ENCODE peak calls at places on chromosomes 11 and 22, in six cellular contexts. C is osteocyte; Z is head of caudate nucleus; M is glutamatergic neuron; H is stimulated activated CD4-positive, alpha-beta T cell treated with anti-CD3 and anti-CD28 coated beads, TNF-alpha, amount 100 ng/mL, for 4 hours; V is hippocampal formation. K is an unnamed sample.

GRCh38 chr11:97883086-97883485 is 1137.7 kb upstream of the CNTN5 start:
- DNase-seq in C (no peak), Z (no peak), M (no peak), H (no peak), V (no peak), K (no peak)

GRCh38 chr11:86511086-86511551 is 136.4 kb downstream of the CCDC81 start:
- DNase-seq in C (no peak), Z (no peak), M (no peak), H (no peak), V (no peak), K (no peak)

GRCh38 chr11:127791844-127792243 is 791.3 kb upstream of the KIRREL3 start:
- DNase-seq in C (no peak), Z (no peak), M (no peak), H (no peak), V (no peak), K (no peak)

GRCh38 chr11:67120456-67120855 is 1.4 kb downstream of the KDM2A start:
- DNase-seq in C (no peak), Z (no peak), M (no peak), H (no peak), V (no peak), K (no peak)

GRCh38 chr11:117703209-117703608 is 93.8 kb downstream of the DSCAML1 start:
- DNase-seq in C (no peak), Z (no peak), M (no peak), H (no peak), V (no peak), K (no peak)

GRCh38 chr11:10096987-10097386 is 197.0 kb downstream of the SBF2 start:
- DNase-seq in C (no peak), Z (no peak), M (no peak), H (no peak), V (no peak), K (no peak)

GRCh38 chr22:20221421-20222340 is 46.4 kb downstream of the RTN4R start:
- DNase-seq in C (no peak), Z (peak), M (no peak), H (no peak), V (peak), K (no peak)

GRCh38 chr11:132312161-132312560 is 941.7 kb downstream of the NTM start:
- DNase-seq in C (no peak), Z (no peak), M (no peak), H (no peak), V (no peak), K (no peak)

GRCh38 chr22:28029962-28030361 is 110.9 kb upstream of the PITPNB start:
- DNase-seq in C (peak), Z (no peak), M (no peak), H (no peak), V (no peak), K (no peak)

GRCh38 chr11:33582636-33583325 is 117.8 kb downstream of the C11orf91 start:
- DNase-seq in C (no peak), Z (no peak), M (no peak), H (no peak), V (no peak), K (no peak)

GRCh38 chr11:44309483-44310197 is at the start of gene ALX4:
- DNase-seq in C (no peak), Z (no peak), M (peak), H (no peak), V (no peak), K (peak)

GRCh38 chr11:32262367-32262766 is 171.5 kb downstream of the RCN1 start:
- DNase-seq in C (no peak), Z (no peak), M (no peak), H (no peak), V (no peak), K (no peak)

GRCh38 chr22:20429254-20430100 is 8.1 kb downstream of the SCARF2 start:
- DNase-seq in C (no peak), Z (no peak), M (peak), H (peak), V (peak), K (peak)

GRCh38 chr11:69834251-69834650 is 15.0 kb upstream of the FGF3 start:
- DNase-seq in C (no peak), Z (no peak), M (no peak), H (no peak), V (no peak), K (no peak)

GRCh38 chr22:44783581-44783980 is 31.2 kb downstream of the ARHGAP8 start:
- DNase-seq in C (no peak), Z (no peak), M (no peak), H (no peak), V (no peak), K (no peak)

GRCh38 chr11:131455843-131456704 is 85.7 kb downstream of the NTM start:
- DNase-seq in C (no peak), Z (no peak), M (no peak), H (no peak), V (no peak), K (no peak)

GRCh38 chr22:20420157-20420842 is 17.3 kb downstream of the SCARF2 start:
- DNase-seq in C (no peak), Z (no peak), M (no peak), H (no peak), V (no peak), K (no peak)

GRCh38 chr11:128206476-128206875 is 380.9 kb downstream of the ETS1 start:
- DNase-seq in C (no peak), Z (no peak), M (no peak), H (no peak), V (no peak), K (no peak)

GRCh38 chr22:38316340-38317236 is 645 bp downstream of the CSNK1E start:
- DNase-seq in C (peak), Z (peak), M (peak), H (peak), V (peak), K (peak)

GRCh38 chr22:44129614-44129976 is 51.1 kb upstream of the PARVG start:
- DNase-seq in C (no peak), Z (peak), M (no peak), H (no peak), V (no peak), K (no peak)

GRCh38 chr11:78868563-78868962 is 293.9 kb upstream of the NARS2 start:
- DNase-seq in C (no peak), Z (no peak), M (no peak), H (no peak), V (no peak), K (no peak)

GRCh38 chr11:111019931-111020381 is 225.6 kb upstream of the POU2AF2 start:
- DNase-seq in C (no peak), Z (no peak), M (no peak), H (no peak), V (no peak), K (no peak)

GRCh38 chr11:57964660-57965059 is 59.0 kb upstream of the OR9Q1 start:
- DNase-seq in C (no peak), Z (no peak), M (no peak), H (no peak), V (no peak), K (no peak)

GRCh38 chr22:29727248-29727551 is 7.4 kb downstream of the CABP7 start:
- DNase-seq in C (no peak), Z (peak), M (peak), H (no peak), V (no peak), K (peak)

GRCh38 chr11:31492320-31492913 is 17.0 kb downstream of the IMMP1L start:
- DNase-seq in C (no peak), Z (no peak), M (no peak), H (no peak), V (no peak), K (no peak)

GRCh38 chr11:59611570-59612565 is 3.7 kb downstream of the OSBP start:
- DNase-seq in C (no peak), Z (peak), M (no peak), H (no peak), V (no peak), K (no peak)

GRCh38 chr22:41513391-41513790 is 30.9 kb downstream of the POLR3H start:
- DNase-seq in C (no peak), Z (no peak), M (no peak), H (no peak), V (peak), K (no peak)

GRCh38 chr11:123505546-123506299 is 75.7 kb downstream of the GRAMD1B start:
- DNase-seq in C (no peak), Z (peak), M (peak), H (no peak), V (no peak), K (peak)

GRCh38 chr22:20604776-20605221 is 97.4 kb downstream of the MED15 start:
- DNase-seq in C (no peak), Z (no peak), M (no peak), H (no peak), V (no peak), K (no peak)

GRCh38 chr22:32969502-32969901 is 88.7 kb downstream of the SYN3 start:
- DNase-seq in C (no peak), Z (no peak), M (no peak), H (no peak), V (no peak), K (no peak)

GRCh38 chr11:69014084-69014935 is 1.3 kb upstream of the MRGPRF start:
- DNase-seq in C (no peak), Z (no peak), M (peak), H (no peak), V (no peak), K (no peak)

GRCh38 chr22:35400335-35400680 is 368 bp downstream of the MCM5 start:
- DNase-seq in C (no peak), Z (no peak), M (peak), H (peak), V (no peak), K (no peak)

GRCh38 chr11:44524751-44525171 is 40.7 kb upstream of the CD82 start:
- DNase-seq in C (no peak), Z (no peak), M (no peak), H (no peak), V (no peak), K (no peak)

GRCh38 chr22:23130697-23131096 is 11.1 kb downstream of the RSPH14 start:
- DNase-seq in C (no peak), Z (no peak), M (no peak), H (no peak), V (no peak), K (no peak)

GRCh38 chr11:11845551-11845950 is 3.8 kb downstream of the USP47 start:
- DNase-seq in C (no peak), Z (no peak), M (no peak), H (no peak), V (no peak), K (no peak)

GRCh38 chr11:135033545-135033944 is 621.5 kb upstream of the B3GAT1 start:
- DNase-seq in C (no peak), Z (peak), M (peak), H (no peak), V (peak), K (peak)

K was measured in ecto neural progenitor cell.